ENCODE peak calls at places on chromosomes 7 and 10, in six cellular contexts. R is GM13977, N is mammary epithelial cell, E is tibial nerve, T is NB4, A is GM13976. D is an unnamed sample.

GRCh38 chr7:55052081-55052480 is 33.3 kb downstream of the EGFR start:
- DNase-seq in R (no peak), N (peak), E (no peak), T (no peak), A (no peak), D (no peak)

GRCh38 chr10:112832361-112832878 is 117.6 kb upstream of the TCF7L2 start:
- DNase-seq in R (no peak), N (peak), E (no peak), T (no peak), A (no peak), D (no peak)

GRCh38 chr10:80659284-80659683 is 121.6 kb downstream of the SH2D4B start:
- DNase-seq in R (no peak), N (no peak), E (no peak), T (no peak), A (no peak), D (no peak)

GRCh38 chr7:271266-272107 is 18.5 kb upstream of the FOXL3 start:
- DNase-seq in R (no peak), N (no peak), E (no peak), T (no peak), A (no peak), D (no peak)

GRCh38 chr10:95458824-95459223 is 102.3 kb downstream of the SORBS1 start:
- DNase-seq in R (no peak), N (no peak), E (no peak), T (no peak), A (no peak), D (no peak)

GRCh38 chr7:155824195-155824915 is 12.1 kb upstream of the SHH start:
- DNase-seq in R (no peak), N (no peak), E (no peak), T (no peak), A (no peak), D (no peak)

GRCh38 chr10:5573968-5574641 is 49.3 kb downstream of the CALML3 start:
- DNase-seq in R (no peak), N (no peak), E (no peak), T (no peak), A (no peak), D (no peak)

GRCh38 chr7:94067506-94067905 is 63.4 kb upstream of the BET1 start:
- DNase-seq in R (no peak), N (no peak), E (no peak), T (no peak), A (no peak), D (no peak)

GRCh38 chr7:139452948-139453672 is 30.4 kb downstream of the KLRG2 start:
- DNase-seq in R (no peak), N (no peak), E (no peak), T (no peak), A (no peak), D (no peak)

GRCh38 chr10:72087392-72087968 is 871 bp downstream of the SPOCK2 start:
- DNase-seq in R (peak), N (no peak), E (no peak), T (no peak), A (peak), D (peak)

GRCh38 chr7:30163231-30163894 is 28.6 kb downstream of the MTURN start:
- DNase-seq in R (peak), N (peak), E (no peak), T (peak), A (no peak), D (no peak)

GRCh38 chr10:47379901-47380300 is 4.2 kb downstream of the ZNF488 start:
- DNase-seq in R (no peak), N (no peak), E (no peak), T (no peak), A (peak), D (no peak)

GRCh38 chr7:140342732-140343514 is 55.4 kb downstream of the SLC37A3 start:
- DNase-seq in R (no peak), N (peak), E (no peak), T (peak), A (no peak), D (no peak)

GRCh38 chr10:124152139-124152780 is 58.9 kb upstream of the CHST15 start:
- DNase-seq in R (no peak), N (peak), E (peak), T (no peak), A (no peak), D (no peak)

GRCh38 chr10:42939685-42940366 is 137.0 kb upstream of the RET start:
- DNase-seq in R (no peak), N (no peak), E (no peak), T (no peak), A (peak), D (no peak)

GRCh38 chr10:11318812-11319598 is 292.4 kb downstream of the USP6NL start:
- DNase-seq in R (no peak), N (no peak), E (no peak), T (no peak), A (no peak), D (no peak)
- TF ChIP-seq CTCF in R (no peak), N (no peak), E (no peak), T (no peak), A (peak), D (no peak)

GRCh38 chr10:50293508-50294320 is 42.4 kb upstream of the ASAH2 start:
- DNase-seq in R (no peak), N (no peak), E (no peak), T (no peak), A (no peak), D (no peak)

GRCh38 chr10:50294582-50294981 is 43.3 kb upstream of the ASAH2 start:
- DNase-seq in R (no peak), N (no peak), E (no peak), T (no peak), A (no peak), D (no peak)

GRCh38 chr10:50295367-50295766 is 44.1 kb upstream of the ASAH2 start:
- DNase-seq in R (no peak), N (no peak), E (no peak), T (no peak), A (no peak), D (no peak)

GRCh38 chr10:50289196-50289595 is 37.9 kb upstream of the ASAH2 start:
- DNase-seq in R (no peak), N (no peak), E (no peak), T (no peak), A (no peak), D (no peak)

GRCh38 chr10:50291261-50291850 is 40.0 kb upstream of the ASAH2 start:
- DNase-seq in R (peak), N (no peak), E (no peak), T (no peak), A (peak), D (no peak)
- TF ChIP-seq CTCF in R (peak), N (peak), E (peak), T (peak), A (peak), D (no peak)

DNA sequence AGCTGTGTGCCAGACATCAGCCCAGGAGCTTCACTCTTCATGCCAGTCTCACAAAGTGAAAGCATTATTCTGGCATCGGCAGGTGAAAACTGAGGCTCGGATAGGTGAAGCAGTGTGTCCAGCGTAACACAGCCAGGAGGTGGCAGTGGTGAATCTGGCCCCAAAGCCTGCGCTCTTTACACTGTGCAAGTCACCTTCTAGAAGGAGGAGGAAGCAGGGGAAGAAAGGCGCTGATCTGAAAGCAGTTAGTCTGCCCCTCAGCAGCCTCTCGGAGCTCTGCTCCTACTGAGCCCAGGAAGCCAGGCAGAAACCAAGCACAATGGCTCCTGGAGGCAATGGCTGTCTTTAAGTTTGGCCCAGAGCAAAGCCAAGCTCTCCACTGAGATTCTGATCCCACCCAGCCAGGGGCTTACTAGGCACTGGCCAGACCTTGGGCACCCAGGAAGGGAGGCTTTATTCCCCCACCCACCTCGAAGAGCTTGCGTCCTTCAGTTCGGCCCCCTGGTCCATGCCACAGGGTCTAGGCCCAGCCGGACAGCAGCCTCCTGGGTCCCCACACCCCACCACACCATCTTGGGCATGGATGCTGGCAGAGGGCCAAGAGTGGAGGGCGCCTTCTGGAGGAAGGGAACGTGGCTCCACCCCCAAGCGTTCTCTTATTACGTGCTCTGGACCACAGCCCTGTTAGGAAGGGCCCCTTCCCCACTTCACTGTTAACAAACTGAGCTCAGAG is 104.5 kb downstream of the GRID1 start:
- DNase-seq in R (peak), N (no peak), E (no peak), T (peak), A (peak), D (peak)
- TF ChIP-seq CTCF in R (peak), N (no peak), E (no peak), T (peak), A (no peak), D (peak)

GRCh38 chr7:151018421-151019129 is 5.7 kb downstream of the ATG9B start:
- DNase-seq in R (no peak), N (no peak), E (no peak), T (no peak), A (no peak), D (no peak)
- TF ChIP-seq CTCF in R (no peak), N (no peak), E (no peak), T (no peak), A (no peak), D (no peak)

GRCh38 chr10:18472977-18473376 is 178.4 kb downstream of the NSUN6 start:
- DNase-seq in R (no peak), N (no peak), E (no peak), T (peak), A (no peak), D (peak)
- TF ChIP-seq CTCF in R (peak), N (no peak), E (no peak), T (peak), A (no peak), D (peak)

GRCh38 chr10:34526758-34527730 is 288.1 kb downstream of the PARD3 start:
- DNase-seq in R (no peak), N (peak), E (no peak), T (no peak), A (no peak), D (no peak)
- TF ChIP-seq CTCF in R (peak), N (peak), E (no peak), T (no peak), A (peak), D (no peak)

DNA sequence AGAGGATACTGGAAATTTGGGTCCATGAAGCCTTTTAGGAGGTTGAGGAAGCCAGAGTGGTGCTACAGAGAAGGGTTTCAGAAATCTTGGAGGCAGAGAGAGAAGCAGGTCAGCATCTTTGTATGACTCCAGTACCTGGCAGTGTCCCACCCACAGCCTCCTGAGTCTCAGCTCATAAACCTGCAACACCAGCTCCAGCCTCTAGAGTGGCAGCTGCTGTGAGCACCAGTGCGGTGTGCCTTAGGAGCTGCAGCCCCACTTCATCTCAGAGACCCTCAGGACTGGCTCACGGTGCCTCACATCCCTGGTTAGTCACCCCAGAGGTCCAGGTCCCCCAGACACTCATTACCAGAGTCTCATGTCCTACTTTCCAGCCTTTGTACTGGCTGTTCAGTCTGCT is 84.8 kb upstream of the PRKAR2B start:
- DNase-seq in R (no peak), N (no peak), E (no peak), T (no peak), A (no peak), D (peak)
- TF ChIP-seq CTCF in R (no peak), N (peak), E (no peak), T (peak), A (no peak), D (no peak)

GRCh38 chr7:144653449-144653848 is 182.4 kb downstream of the TPK1 start:
- DNase-seq in R (no peak), N (no peak), E (no peak), T (no peak), A (no peak), D (no peak)

GRCh38 chr7:144659211-144659610 is 176.6 kb downstream of the TPK1 start:
- DNase-seq in R (no peak), N (no peak), E (no peak), T (no peak), A (no peak), D (no peak)

DNA sequence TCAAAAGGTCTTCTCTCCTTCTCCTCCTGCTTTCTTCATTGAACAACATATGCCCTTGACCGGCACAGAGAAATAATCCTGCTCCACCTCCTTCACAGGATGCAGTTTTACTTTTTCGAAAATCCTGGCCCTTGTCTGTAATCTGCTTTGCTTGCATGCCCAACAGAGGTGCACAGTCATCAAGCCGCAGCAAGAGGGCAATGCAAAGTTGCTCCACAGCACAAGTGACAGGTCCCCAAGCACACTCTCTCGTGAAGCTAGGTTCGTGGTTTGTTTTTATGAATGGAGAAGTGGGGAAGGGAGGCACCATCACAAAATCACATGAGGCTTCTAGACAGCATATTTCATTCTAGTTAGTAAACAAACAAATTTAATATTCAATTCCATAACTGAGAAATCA is 178.9 kb downstream of the TPK1 start:
- DNase-seq in R (no peak), N (no peak), E (no peak), T (peak), A (no peak), D (no peak)
- TF ChIP-seq CTCF in R (peak), N (no peak), E (no peak), T (no peak), A (no peak), D (peak)

GRCh38 chr10:97561678-97562077 is 10.9 kb upstream of the ANKRD2 start:
- DNase-seq in R (no peak), N (no peak), E (no peak), T (no peak), A (no peak), D (no peak)
- TF ChIP-seq CTCF in R (no peak), N (no peak), E (no peak), T (no peak), A (no peak), D (no peak)

GRCh38 chr10:75853085-75853484 is 421.7 kb downstream of the LRMDA start:
- DNase-seq in R (no peak), N (no peak), E (no peak), T (no peak), A (no peak), D (no peak)
- TF ChIP-seq CTCF in R (no peak), N (peak), E (no peak), T (peak), A (no peak), D (no peak)

D was measured in GM20000.